ENCODE peak calls at places on chromosome 20, in five cellular contexts. One of them, this sample, is unnamed.

GRCh38 chr20:11995750-11996567 is 78.3 kb downstream of the BTBD3 start:
- DNase-seq in NCI-H1930: no peak
- DNase-seq in naive thymus-derived CD8-positive, alpha-beta T cell: no peak
- DNase-seq in stimulated activated naive CD4-positive, alpha-beta T cell: no peak
- DNase-seq in T-cell: no peak
- DNase-seq in this sample: no peak

GRCh38 chr20:42472198-42472597 is 717.5 kb downstream of the PTPRT start:
- DNase-seq in NCI-H1930: no peak
- DNase-seq in naive thymus-derived CD8-positive, alpha-beta T cell: no peak
- DNase-seq in stimulated activated naive CD4-positive, alpha-beta T cell: no peak
- DNase-seq in T-cell: no peak
- DNase-seq in this sample: no peak

GRCh38 chr20:36490191-36490590 is 51.1 kb upstream of the MYL9 start:
- DNase-seq in NCI-H1930: no peak
- DNase-seq in naive thymus-derived CD8-positive, alpha-beta T cell: no peak
- DNase-seq in stimulated activated naive CD4-positive, alpha-beta T cell: no peak
- DNase-seq in T-cell: no peak
- DNase-seq in this sample: no peak

GRCh38 chr20:61166324-61166723 is 85.7 kb upstream of the CDH4 start:
- DNase-seq in NCI-H1930: no peak
- DNase-seq in naive thymus-derived CD8-positive, alpha-beta T cell: no peak
- DNase-seq in stimulated activated naive CD4-positive, alpha-beta T cell: no peak
- DNase-seq in T-cell: no peak
- DNase-seq in this sample: no peak

GRCh38 chr20:20743511-20744169 is 31.2 kb upstream of the RALGAPA2 start:
- DNase-seq in NCI-H1930: no peak
- DNase-seq in naive thymus-derived CD8-positive, alpha-beta T cell: no peak
- DNase-seq in stimulated activated naive CD4-positive, alpha-beta T cell: no peak
- DNase-seq in T-cell: no peak
- DNase-seq in this sample: no peak

GRCh38 chr20:36167826-36168634 is 13.5 kb downstream of the EPB41L1 start:
- DNase-seq in NCI-H1930: no peak
- DNase-seq in naive thymus-derived CD8-positive, alpha-beta T cell: no peak
- DNase-seq in stimulated activated naive CD4-positive, alpha-beta T cell: no peak
- DNase-seq in T-cell: no peak
- DNase-seq in this sample: no peak

GRCh38 chr20:49475979-49476378 is 6.5 kb downstream of the KCNB1 start:
- DNase-seq in NCI-H1930: no peak
- DNase-seq in naive thymus-derived CD8-positive, alpha-beta T cell: no peak
- DNase-seq in stimulated activated naive CD4-positive, alpha-beta T cell: no peak
- DNase-seq in T-cell: no peak
- DNase-seq in this sample: no peak

GRCh38 chr20:33687993-33688937 is 2.1 kb upstream of the E2F1 start:
- DNase-seq in NCI-H1930: no peak
- DNase-seq in naive thymus-derived CD8-positive, alpha-beta T cell: no peak
- DNase-seq in stimulated activated naive CD4-positive, alpha-beta T cell: no peak
- DNase-seq in T-cell: no peak
- DNase-seq in this sample: no peak

GRCh38 chr20:58608096-58608840 is 42.8 kb upstream of the STX16 start:
- DNase-seq in NCI-H1930: no peak
- DNase-seq in naive thymus-derived CD8-positive, alpha-beta T cell: no peak
- DNase-seq in stimulated activated naive CD4-positive, alpha-beta T cell: no peak
- DNase-seq in T-cell: no peak
- DNase-seq in this sample: no peak

GRCh38 chr20:25499855-25500434 is 85.4 kb downstream of the NINL start:
- DNase-seq in NCI-H1930: no peak
- DNase-seq in naive thymus-derived CD8-positive, alpha-beta T cell: no peak
- DNase-seq in stimulated activated naive CD4-positive, alpha-beta T cell: no peak
- DNase-seq in T-cell: no peak
- DNase-seq in this sample: no peak

GRCh38 chr20:19990911-19991707 is 26.1 kb upstream of the NAA20 start:
- DNase-seq in NCI-H1930: no peak
- DNase-seq in naive thymus-derived CD8-positive, alpha-beta T cell: no peak
- DNase-seq in stimulated activated naive CD4-positive, alpha-beta T cell: no peak
- DNase-seq in T-cell: no peak
- DNase-seq in this sample: no peak

GRCh38 chr20:14861028-14861699 is 523.8 kb upstream of the FLRT3 start:
- DNase-seq in NCI-H1930: no peak
- DNase-seq in naive thymus-derived CD8-positive, alpha-beta T cell: no peak
- DNase-seq in stimulated activated naive CD4-positive, alpha-beta T cell: no peak
- DNase-seq in T-cell: no peak
- DNase-seq in this sample: no peak

GRCh38 chr20:32578840-32579239 is 6.3 kb downstream of the NOL4L start:
- DNase-seq in NCI-H1930: no peak
- DNase-seq in naive thymus-derived CD8-positive, alpha-beta T cell: no peak
- DNase-seq in stimulated activated naive CD4-positive, alpha-beta T cell: no peak
- DNase-seq in T-cell: no peak
- DNase-seq in this sample: no peak

GRCh38 chr20:2596673-2597279 is 55.7 kb upstream of the NOP56 start:
- DNase-seq in NCI-H1930: no peak
- DNase-seq in naive thymus-derived CD8-positive, alpha-beta T cell: no peak
- DNase-seq in stimulated activated naive CD4-positive, alpha-beta T cell: no peak
- DNase-seq in T-cell: no peak
- DNase-seq in this sample: no peak

GRCh38 chr20:20228351-20228750 is 139.6 kb upstream of the INSM1 start:
- DNase-seq in NCI-H1930: no peak
- DNase-seq in naive thymus-derived CD8-positive, alpha-beta T cell: no peak
- DNase-seq in stimulated activated naive CD4-positive, alpha-beta T cell: no peak
- DNase-seq in T-cell: no peak
- DNase-seq in this sample: no peak

GRCh38 chr20:11305406-11305805 is 612.3 kb upstream of the BTBD3 start:
- DNase-seq in NCI-H1930: no peak
- DNase-seq in naive thymus-derived CD8-positive, alpha-beta T cell: no peak
- DNase-seq in stimulated activated naive CD4-positive, alpha-beta T cell: no peak
- DNase-seq in T-cell: no peak
- DNase-seq in this sample: no peak

This sample was measured in CD4-positive, CD25-positive, alpha-beta regulatory T cell.